ENCODE peak calls at places on chromosome 3, in five cellular contexts. M is NAMALWA, Y is COR-L47, V is nucleus accumbens, T is T-cell. C is an unnamed sample.

GRCh38 chr3:14377838-14378169 is 24.6 kb upstream of the SLC6A6 start:
- DNase-seq in V (no peak), T (peak; percentile 14), M (no peak), Y (no peak), C (peak; percentile 35)

GRCh38 chr3:77446084-77446483 is 406.2 kb downstream of the ROBO2 start:
- DNase-seq in V (no peak), M (no peak), T (no peak), Y (no peak), C (no peak)

GRCh38 chr3:48187579-48188265 is 495 bp downstream of the CDC25A start:
- DNase-seq in T (no peak), M (peak; percentile 26), Y (no peak), V (no peak), C (peak; percentile 78)

GRCh38 chr3:148379763-148380162 is 317.9 kb upstream of the AGTR1 start:
- DNase-seq in T (no peak), V (no peak), M (peak; percentile 63), Y (peak; percentile 70), C (peak; percentile 74)

GRCh38 chr3:42084593-42084992 is 6.6 kb upstream of the TRAK1 start:
- DNase-seq in T (no peak), M (no peak), V (no peak), Y (no peak), C (no peak)

GRCh38 chr3:100020876-100021644 is 93.2 kb downstream of the FILIP1L start:
- DNase-seq in Y (no peak), M (no peak), V (no peak), T (no peak), C (no peak)

GRCh38 chr3:183826448-183826847 is 1.1 kb upstream of the MAP6D1 start:
- DNase-seq in T (no peak), V (no peak), Y (peak; percentile 46), M (no peak), C (no peak)

GRCh38 chr3:124401841-124402240 is 328.4 kb upstream of the UMPS start:
- DNase-seq in Y (no peak), M (no peak), V (no peak), T (no peak), C (peak; percentile 3)

GRCh38 chr3:138460536-138461205 is 26.3 kb downstream of the ESYT3 start:
- DNase-seq in Y (no peak), T (no peak), V (no peak), M (no peak), C (no peak)

GRCh38 chr3:128945878-128946175 is 48.0 kb downstream of the CFAP92 start:
- DNase-seq in M (no peak), Y (no peak), V (no peak), T (no peak), C (no peak)

GRCh38 chr3:186209810-186210752 is 101.2 kb upstream of the ETV5 start:
- DNase-seq in V (peak; percentile 92), M (peak; percentile 60), T (no peak), Y (no peak), C (peak; percentile 93)

C was measured in SW480.